ENCODE peak calls at places on chromosomes 7 and 10, in four cellular contexts. One of them, this sample, is unnamed. For H3K4me1, the result is how much of the 10 kb centered on the place peaks cover.

GRCh38 chr10:127021771-127022170 is 116.5 kb downstream of the DOCK1 start:
- DNase-seq in K562: no peak
- DNase-seq in HepG2: no peak
- DNase-seq in GM12878: no peak
- DNase-seq in this sample: no peak

GRCh38 chr7:50953820-50954219 is 171.1 kb upstream of the GRB10 start:
- DNase-seq in K562: no peak
- DNase-seq in HepG2: peak
- DNase-seq in GM12878: no peak
- DNase-seq in this sample: no peak

GRCh38 chr7:80680159-80680903 is 41.9 kb downstream of the CD36 start:
- DNase-seq in K562: no peak
- DNase-seq in HepG2: no peak
- DNase-seq in GM12878: no peak
- DNase-seq in this sample: no peak

GRCh38 chr7:69609901-69610674 is 11.8 kb downstream of the AUTS2 start:
- DNase-seq in K562: no peak
- DNase-seq in HepG2: no peak
- DNase-seq in GM12878: no peak
- DNase-seq in this sample: no peak

GRCh38 chr10:122650331-122650730 is 49.3 kb downstream of the C10orf120 start:
- DNase-seq in K562: no peak
- DNase-seq in HepG2: no peak
- DNase-seq in GM12878: no peak
- DNase-seq in this sample: no peak

GRCh38 chr7:133520248-133520647 is 267.4 kb downstream of the EXOC4 start:
- DNase-seq in K562: no peak
- DNase-seq in HepG2: no peak
- DNase-seq in GM12878: no peak
- DNase-seq in this sample: no peak

GRCh38 chr7:84182301-84182700 is 12.3 kb downstream of the SEMA3A start:
- DNase-seq in K562: no peak
- DNase-seq in HepG2: no peak
- DNase-seq in GM12878: no peak
- DNase-seq in this sample: no peak

GRCh38 chr10:112981553-112981952 is 31.5 kb downstream of the TCF7L2 start:
- DNase-seq in K562: no peak
- DNase-seq in HepG2: no peak
- DNase-seq in GM12878: peak
- DNase-seq in this sample: no peak

GRCh38 chr7:141704112-141704511 is 2.1 kb upstream of the DENND11 start:
- DNase-seq in K562: no peak
- DNase-seq in HepG2: no peak
- DNase-seq in GM12878: no peak
- DNase-seq in this sample: no peak

GRCh38 chr7:142885311-142886230 is at the start of gene TRPV6:
- DNase-seq in K562: no peak
- DNase-seq in HepG2: no peak
- DNase-seq in GM12878: no peak
- DNase-seq in this sample: no peak

GRCh38 chr7:77913977-77914607 is 115.5 kb downstream of the PHTF2 start:
- DNase-seq in K562: peak
- DNase-seq in HepG2: no peak
- DNase-seq in GM12878: no peak
- DNase-seq in this sample: no peak

GRCh38 chr7:11753441-11753840 is 78.6 kb downstream of the THSD7A start:
- DNase-seq in K562: no peak
- DNase-seq in HepG2: no peak
- DNase-seq in GM12878: no peak
- DNase-seq in this sample: no peak

GRCh38 chr10:74967850-74968620 is 141.6 kb downstream of the KAT6B start:
- DNase-seq in K562: no peak
- DNase-seq in HepG2: peak
- DNase-seq in GM12878: no peak
- DNase-seq in this sample: no peak

GRCh38 chr7:55074008-55074499 is 55.2 kb downstream of the EGFR start:
- DNase-seq in K562: peak
- DNase-seq in HepG2: peak
- DNase-seq in GM12878: peak
- DNase-seq in this sample: peak

GRCh38 chr7:157001920-157002818 is 8.3 kb downstream of the MNX1 start:
- DNase-seq in K562: no peak
- DNase-seq in HepG2: no peak
- DNase-seq in GM12878: no peak
- DNase-seq in this sample: no peak

GRCh38 chr7:80095545-80095944 is 39.1 kb upstream of the GNAI1 start:
- DNase-seq in K562: no peak
- DNase-seq in HepG2: no peak
- DNase-seq in GM12878: no peak
- DNase-seq in this sample: no peak

GRCh38 chr7:138945169-138945568 is 36.0 kb downstream of the KIAA1549 start:
- DNase-seq in K562: no peak
- DNase-seq in HepG2: no peak
- DNase-seq in GM12878: no peak
- DNase-seq in this sample: no peak

GRCh38 chr7:156232931-156233705 is 407.5 kb upstream of the RNF32 start:
- DNase-seq in K562: no peak
- DNase-seq in HepG2: no peak
- DNase-seq in GM12878: no peak
- DNase-seq in this sample: no peak

GRCh38 chr7:151382079-151382885 is 27.6 kb downstream of the WDR86 start:
- DNase-seq in K562: no peak
- DNase-seq in HepG2: no peak
- DNase-seq in GM12878: no peak
- DNase-seq in this sample: no peak

GRCh38 chr7:30206942-30207341 is 72.2 kb downstream of the MTURN start:
- DNase-seq in K562: no peak
- DNase-seq in HepG2: no peak
- DNase-seq in GM12878: no peak
- DNase-seq in this sample: no peak

GRCh38 chr10:1272079-1272478 is 215.9 kb downstream of the WDR37 start:
- DNase-seq in K562: no peak
- DNase-seq in HepG2: no peak
- DNase-seq in GM12878: no peak
- DNase-seq in this sample: no peak

GRCh38 chr7:81187768-81188167 is 268.9 kb upstream of the SEMA3C start:
- DNase-seq in K562: no peak
- DNase-seq in HepG2: no peak
- DNase-seq in GM12878: no peak
- DNase-seq in this sample: no peak

GRCh38 chr10:100986623-100986951 is 710 bp downstream of the MRPL43 start:
- DNase-seq in K562: no peak
- DNase-seq in HepG2: no peak
- DNase-seq in GM12878: no peak
- DNase-seq in this sample: no peak
- H3K4me1 ChIP-seq in K562: under half
- H3K4me1 ChIP-seq in HepG2: half or more
- H3K4me1 ChIP-seq in GM12878: under half
- H3K4me1 ChIP-seq in this sample: under half

GRCh38 chr10:60497364-60497763 is 107.7 kb upstream of the ANK3 start:
- DNase-seq in K562: no peak
- DNase-seq in HepG2: no peak
- DNase-seq in GM12878: no peak
- DNase-seq in this sample: no peak
- TF ChIP-seq BHLHE40 in K562: no peak
- TF ChIP-seq BHLHE40 in HepG2: no peak
- TF ChIP-seq BHLHE40 in GM12878: no peak
- TF ChIP-seq BHLHE40 in this sample: no peak

GRCh38 chr7:1537631-1538412 is 7.3 kb downstream of the MAFK start:
- DNase-seq in K562: peak
- DNase-seq in HepG2: no peak
- DNase-seq in GM12878: no peak
- DNase-seq in this sample: peak
- TF ChIP-seq KDM1A in K562: peak
- TF ChIP-seq KDM1A in HepG2: no peak
- TF ChIP-seq KDM1A in GM12878: no peak
- TF ChIP-seq KDM1A in this sample: no peak

GRCh38 chr10:101165736-101166135 is 34.6 kb downstream of the TLX1 start:
- DNase-seq in K562: no peak
- DNase-seq in HepG2: no peak
- DNase-seq in GM12878: no peak
- DNase-seq in this sample: no peak

GRCh38 chr10:101161494-101162299 is 30.6 kb downstream of the TLX1 start:
- DNase-seq in K562: peak
- DNase-seq in HepG2: peak
- DNase-seq in GM12878: peak
- DNase-seq in this sample: peak

GRCh38 chr10:101162677-101163076 is 31.6 kb downstream of the TLX1 start:
- DNase-seq in K562: no peak
- DNase-seq in HepG2: no peak
- DNase-seq in GM12878: no peak
- DNase-seq in this sample: no peak

DNA sequence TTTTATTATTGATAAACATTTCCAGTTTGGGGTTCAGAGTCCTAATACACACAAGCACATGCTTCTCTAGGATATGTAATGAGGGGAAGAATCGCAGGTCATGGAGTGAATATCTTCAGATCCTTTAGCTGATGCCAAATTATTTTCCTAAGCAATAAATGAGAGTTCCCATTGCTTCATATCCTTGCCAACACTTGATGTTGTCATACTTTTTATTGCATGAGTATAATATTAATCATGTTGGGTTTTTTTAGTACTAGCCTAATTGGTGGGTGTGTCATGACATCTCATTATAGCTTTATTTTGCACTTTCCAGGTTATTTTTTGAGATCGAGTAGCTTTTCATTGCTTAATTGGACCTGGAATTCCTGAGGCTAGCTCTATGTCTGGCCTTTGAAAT is 35.3 kb downstream of the TLX1 start:
- DNase-seq in K562: no peak
- DNase-seq in HepG2: no peak
- DNase-seq in GM12878: no peak
- DNase-seq in this sample: no peak
- H3K4me1 ChIP-seq in K562: under half
- H3K4me1 ChIP-seq in HepG2: under half
- H3K4me1 ChIP-seq in GM12878: under half
- H3K4me1 ChIP-seq in this sample: under half

GRCh38 chr7:149774237-149775175 is 1.1 kb upstream of the ZNF467 start:
- DNase-seq in K562: no peak
- DNase-seq in HepG2: no peak
- DNase-seq in GM12878: no peak
- DNase-seq in this sample: peak
- TF ChIP-seq BHLHE40 in K562: no peak
- TF ChIP-seq BHLHE40 in HepG2: no peak
- TF ChIP-seq BHLHE40 in GM12878: no peak
- TF ChIP-seq BHLHE40 in this sample: no peak

DNA sequence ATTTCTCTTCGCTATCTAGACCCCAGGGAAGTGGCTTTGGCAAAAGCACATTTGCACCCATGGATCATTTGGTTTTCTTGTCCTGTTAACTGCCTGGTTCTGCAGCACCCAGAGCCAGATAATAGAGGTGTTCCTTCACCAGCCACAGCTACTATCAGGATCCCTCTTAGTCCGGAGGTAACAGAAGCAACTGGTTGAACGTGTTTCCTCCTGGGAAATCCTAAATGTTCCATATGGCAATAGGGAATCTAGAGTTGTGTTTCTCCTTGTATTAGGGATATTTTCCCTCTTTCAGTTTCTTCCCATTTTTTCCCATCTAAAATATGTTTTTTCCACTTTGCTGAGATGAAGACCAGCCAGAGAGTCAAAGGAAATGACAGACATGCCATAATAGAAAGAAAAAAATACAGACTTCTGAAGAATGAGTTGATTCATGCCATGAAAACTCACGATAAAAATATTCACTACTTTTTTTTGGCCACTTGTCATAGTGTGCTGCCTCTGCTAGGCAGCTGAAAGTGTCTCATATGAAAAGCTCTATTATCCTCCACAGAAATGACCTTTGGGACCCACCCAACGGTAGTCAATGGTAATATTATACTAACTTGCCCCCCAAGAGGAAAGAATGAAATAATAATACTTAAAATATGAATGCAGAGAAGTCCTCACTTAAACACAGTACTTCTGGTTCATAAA is 472.8 kb downstream of the KCNMA1 start:
- DNase-seq in K562: no peak
- DNase-seq in HepG2: no peak
- DNase-seq in GM12878: no peak
- DNase-seq in this sample: no peak
- TF ChIP-seq KDM1A in K562: no peak
- TF ChIP-seq KDM1A in HepG2: no peak
- TF ChIP-seq KDM1A in GM12878: no peak
- TF ChIP-seq KDM1A in this sample: no peak

GRCh38 chr10:79418274-79418673 is 27.1 kb downstream of the ZCCHC24 start:
- DNase-seq in K562: no peak
- DNase-seq in HepG2: no peak
- DNase-seq in GM12878: no peak
- DNase-seq in this sample: no peak

GRCh38 chr10:79415736-79416577 is 29.5 kb downstream of the ZCCHC24 start:
- DNase-seq in K562: peak
- DNase-seq in HepG2: no peak
- DNase-seq in GM12878: no peak
- DNase-seq in this sample: no peak

GRCh38 chr10:79417731-79418130 is 27.7 kb downstream of the ZCCHC24 start:
- DNase-seq in K562: no peak
- DNase-seq in HepG2: no peak
- DNase-seq in GM12878: no peak
- DNase-seq in this sample: no peak

GRCh38 chr10:79417266-79417665 is 28.2 kb downstream of the ZCCHC24 start:
- DNase-seq in K562: no peak
- DNase-seq in HepG2: no peak
- DNase-seq in GM12878: no peak
- DNase-seq in this sample: no peak

GRCh38 chr10:79416578-79417255 is 28.7 kb downstream of the ZCCHC24 start:
- DNase-seq in K562: no peak
- DNase-seq in HepG2: no peak
- DNase-seq in GM12878: no peak
- DNase-seq in this sample: no peak
- H3K4me1 ChIP-seq in K562: under half
- H3K4me1 ChIP-seq in HepG2: under half
- H3K4me1 ChIP-seq in GM12878: under half
- H3K4me1 ChIP-seq in this sample: under half